ENCODE peak calls at places on chromosomes 7 and 10, in ten cellular contexts. I, H, V, X, L, N, Z, P, M and Y are unnamed samples.

GRCh38 chr7:135251502-135252327 is 18.1 kb downstream of the STRA8 start:
- DNase-seq in I (no peak), H (no peak), V (peak), X (no peak), L (no peak), N (no peak), Z (no peak), P (no peak), M (no peak), Y (no peak)

GRCh38 chr10:29621161-29621560 is 13.6 kb downstream of the SVIL start:
- DNase-seq in I (no peak), H (no peak), V (no peak), X (no peak), L (peak), N (no peak), Z (no peak), P (peak), M (no peak), Y (no peak)

GRCh38 chr10:53022663-53023088 is 250.1 kb upstream of the MBL2 start:
- DNase-seq in I (no peak), H (no peak), V (no peak), X (no peak), L (no peak), N (no peak), Z (no peak), P (no peak), M (no peak), Y (no peak)

GRCh38 chr7:44471850-44472249 is 18.6 kb downstream of the NUDCD3 start:
- DNase-seq in I (no peak), H (no peak), V (no peak), X (no peak), L (peak), N (no peak), Z (no peak), P (no peak), M (no peak), Y (no peak)

GRCh38 chr10:12566161-12567115 is 217.1 kb downstream of the CAMK1D start:
- DNase-seq in I (no peak), H (peak), V (no peak), X (no peak), L (peak), N (no peak), Z (no peak), P (no peak), M (no peak), Y (no peak)

GRCh38 chr10:22271786-22272185 is 44.4 kb upstream of the COMMD3 start:
- DNase-seq in I (no peak), H (no peak), V (no peak), X (no peak), L (no peak), N (no peak), Z (no peak), P (no peak), M (no peak), Y (peak)

GRCh38 chr10:4671451-4672145 is 154.4 kb upstream of the AKR1E2 start:
- DNase-seq in I (no peak), H (no peak), V (no peak), X (no peak), L (peak), N (no peak), Z (no peak), P (no peak), M (no peak), Y (peak)

GRCh38 chr10:87702260-87702972 is 42.7 kb downstream of the PAPSS2 start:
- DNase-seq in I (no peak), H (no peak), V (no peak), X (no peak), L (no peak), N (no peak), Z (no peak), P (no peak), M (no peak), Y (no peak)

GRCh38 chr7:30162622-30163124 is 27.9 kb downstream of the MTURN start:
- DNase-seq in I (no peak), H (no peak), V (no peak), X (no peak), L (peak), N (no peak), Z (no peak), P (no peak), M (no peak), Y (peak)

GRCh38 chr7:30884881-30885280 is 26.8 kb upstream of the AQP1 start:
- DNase-seq in I (no peak), H (no peak), V (no peak), X (no peak), L (no peak), N (no peak), Z (no peak), P (no peak), M (no peak), Y (no peak)

GRCh38 chr10:52316500-52316899 is 2.4 kb downstream of the DKK1 start:
- DNase-seq in I (no peak), H (no peak), V (no peak), X (no peak), L (no peak), N (no peak), Z (no peak), P (no peak), M (no peak), Y (peak)

GRCh38 chr7:44065431-44066110 is at the start of gene PGAM2:
- DNase-seq in I (no peak), H (peak), V (no peak), X (no peak), L (no peak), N (peak), Z (peak), P (no peak), M (no peak), Y (peak)

GRCh38 chr7:114922151-114922651 is 307 bp downstream of the MDFIC start:
- DNase-seq in I (no peak), H (peak), V (peak), X (peak), L (peak), N (peak), Z (no peak), P (peak), M (no peak), Y (peak)

GRCh38 chr7:93228302-93228701 is 2.0 kb upstream of the HEPACAM2 start:
- DNase-seq in I (peak), H (no peak), V (no peak), X (peak), L (peak), N (peak), Z (no peak), P (no peak), M (peak), Y (peak)

GRCh38 chr10:11683529-11684320 is 58.5 kb upstream of the ECHDC3 start:
- DNase-seq in I (no peak), H (no peak), V (no peak), X (no peak), L (no peak), N (no peak), Z (no peak), P (no peak), M (no peak), Y (no peak)

GRCh38 chr10:42242135-42242805 is 396.1 kb downstream of the ZNF33B start:
- DNase-seq in I (no peak), H (no peak), V (no peak), X (peak), L (no peak), N (peak), Z (no peak), P (no peak), M (no peak), Y (no peak)